ENCODE peak calls at places on chromosomes 2 and 18, in six cellular contexts. Z is amygdala; E is activated naive CD8-positive, alpha-beta T cell treated with anti-CD3 and anti-CD28 coated beads, Interleukin-2, amount 50 U/mL, for 16 hours; C is 8988T; M is left cardiac atrium; L is activated CD8-positive, alpha-beta memory T cell treated with anti-CD3 and anti-CD28 coated beads, Interleukin-2, amount 50 U/mL, for 48 hours. P is an unnamed sample.

GRCh38 chr2:171297951-171298350 is 135.8 kb downstream of the METTL8 start:
- DNase-seq in Z (no peak), E (no peak), C (no peak), M (no peak), L (no peak), P (no peak)

GRCh38 chr2:188089896-188090295 is 201.8 kb upstream of the GULP1 start:
- DNase-seq in Z (no peak), E (no peak), C (no peak), M (no peak), L (no peak), P (no peak)

GRCh38 chr2:230896346-230897115 is 28.5 kb downstream of the GPR55 start:
- DNase-seq in Z (no peak), E (no peak), C (no peak), M (no peak), L (peak; percentile 42), P (no peak)

GRCh38 chr18:74869904-74870863 is 272.5 kb downstream of the ZNF407 start:
- DNase-seq in Z (no peak), E (no peak), C (no peak), M (no peak), L (no peak), P (no peak)

GRCh38 chr2:234298916-234299315 is 198.0 kb downstream of the ARL4C start:
- DNase-seq in Z (no peak), E (no peak), C (no peak), M (no peak), L (no peak), P (no peak)

GRCh38 chr2:241894056-241894641 is 24.6 kb downstream of the RTP5 start:
- DNase-seq in Z (no peak), E (no peak), C (no peak), M (peak; percentile 16), L (peak; percentile 49), P (no peak)

GRCh38 chr2:145344076-145344724 is 824.3 kb upstream of the ZEB2 start:
- DNase-seq in Z (no peak), E (no peak), C (no peak), M (no peak), L (no peak), P (no peak)

GRCh38 chr2:239233576-239233975 is 167.2 kb downstream of the HDAC4 start:
- DNase-seq in Z (no peak), E (no peak), C (no peak), M (no peak), L (no peak), P (no peak)

GRCh38 chr18:9068346-9068745 is 34.2 kb upstream of the NDUFV2 start:
- DNase-seq in Z (no peak), E (no peak), C (no peak), M (no peak), L (no peak), P (no peak)

GRCh38 chr2:26519396-26519991 is 41.6 kb upstream of the OTOF start:
- DNase-seq in Z (no peak), E (no peak), C (no peak), M (no peak), L (no peak), P (no peak)

GRCh38 chr18:8754995-8755955 is 49.9 kb downstream of the MTCL1 start:
- DNase-seq in Z (no peak), E (no peak), C (no peak), M (no peak), L (no peak), P (peak; percentile 30)

GRCh38 chr2:152550386-152550785 is 166.9 kb downstream of the PRPF40A start:
- DNase-seq in Z (no peak), E (no peak), C (no peak), M (no peak), L (no peak), P (no peak)

GRCh38 chr2:179263460-179264237 is 983 bp downstream of the SESTD1 start:
- DNase-seq in Z (peak; percentile 21), E (no peak), C (peak; percentile 60), M (peak; percentile 56), L (peak; percentile 62), P (peak; percentile 10)

GRCh38 chr2:120767486-120768005 is 31.9 kb downstream of the GLI2 start:
- DNase-seq in Z (no peak), E (no peak), C (no peak), M (no peak), L (no peak), P (no peak)

GRCh38 chr2:175004730-175004979 is 526 bp downstream of the CHN1 start:
- DNase-seq in Z (no peak), E (no peak), C (peak; percentile 48), M (peak; percentile 44), L (no peak), P (no peak)

GRCh38 chr2:157087373-157088005 is 170.0 kb upstream of the GALNT5 start:
- DNase-seq in Z (no peak), E (no peak), C (no peak), M (peak; percentile 28), L (no peak), P (no peak)

GRCh38 chr2:85393836-85394235 is 16.3 kb downstream of the CAPG start:
- DNase-seq in Z (no peak), E (no peak), C (no peak), M (no peak), L (no peak), P (no peak)

GRCh38 chr2:71461304-71461671 is 7.9 kb downstream of the DYSF start:
- DNase-seq in Z (no peak), E (no peak), C (no peak), M (no peak), L (no peak), P (no peak)

GRCh38 chr2:187580462-187581124 is 26.4 kb upstream of the TFPI start:
- DNase-seq in Z (no peak), E (no peak), C (no peak), M (no peak), L (no peak), P (no peak)

GRCh38 chr2:39660612-39661196 is 5.0 kb upstream of the TMEM178A start:
- DNase-seq in Z (no peak), E (no peak), C (no peak), M (no peak), L (no peak), P (no peak)

GRCh38 chr2:231780123-231780908 is 766 bp downstream of the PDE6D start:
- DNase-seq in Z (no peak), E (no peak), C (peak; percentile 16), M (no peak), L (peak; percentile 57), P (no peak)

GRCh38 chr2:121094845-121095244 is 190.2 kb downstream of the TFCP2L1 start:
- DNase-seq in Z (no peak), E (no peak), C (no peak), M (no peak), L (no peak), P (no peak)

GRCh38 chr2:226048625-226049024 is 649.1 kb downstream of the NYAP2 start:
- DNase-seq in Z (no peak), E (no peak), C (no peak), M (no peak), L (no peak), P (no peak)

GRCh38 chr2:43139996-43140621 is 86.3 kb downstream of the ZFP36L2 start:
- DNase-seq in Z (no peak), E (no peak), C (no peak), M (peak; percentile 72), L (no peak), P (no peak)

GRCh38 chr2:134367216-134367615 is 113.3 kb downstream of the MGAT5 start:
- DNase-seq in Z (no peak), E (no peak), C (no peak), M (no peak), L (no peak), P (no peak)

GRCh38 chr2:232508246-232508645 is 11.9 kb upstream of the PRSS56 start:
- DNase-seq in Z (no peak), E (no peak), C (no peak), M (no peak), L (no peak), P (no peak)

GRCh38 chr18:8750954-8751415 is 45.6 kb downstream of the MTCL1 start:
- DNase-seq in Z (no peak), E (no peak), C (no peak), M (no peak), L (no peak), P (no peak)

GRCh38 chr2:42238644-42239288 is 69.6 kb downstream of the EML4 start:
- DNase-seq in Z (no peak), E (no peak), C (no peak), M (peak; percentile 22), L (peak; percentile 54), P (peak; percentile 30)

GRCh38 chr2:120612931-120613330 is 122.7 kb upstream of the GLI2 start:
- DNase-seq in Z (no peak), E (no peak), C (no peak), M (no peak), L (no peak), P (no peak)

GRCh38 chr2:9799011-9799596 is 44.2 kb upstream of the TAF1B start:
- DNase-seq in Z (no peak), E (no peak), C (no peak), M (no peak), L (no peak), P (no peak)

GRCh38 chr2:73870084-73870483 is 22.7 kb upstream of the ACTG2 start:
- DNase-seq in Z (no peak), E (no peak), C (no peak), M (peak; percentile 77), L (no peak), P (no peak)

GRCh38 chr2:175228179-175228578 is 46.7 kb upstream of the ATP5MC3 start:
- DNase-seq in Z (no peak), E (no peak), C (no peak), M (no peak), L (no peak), P (no peak)

GRCh38 chr2:57899898-57900297 is 146.7 kb upstream of the VRK2 start:
- DNase-seq in Z (no peak), E (no peak), C (no peak), M (no peak), L (no peak), P (no peak)

GRCh38 chr2:195580156-195580555 is 76.9 kb upstream of the SLC39A10 start:
- DNase-seq in Z (no peak), E (no peak), C (no peak), M (no peak), L (no peak), P (no peak)

GRCh38 chr2:223092667-223093066 is 40.7 kb downstream of the KCNE4 start:
- DNase-seq in Z (no peak), E (no peak), C (no peak), M (no peak), L (no peak), P (no peak)